ENCODE peak calls at places on chromosomes 7 and 10, in six cellular contexts. U is spleen, Z is GM23248, X is left ventricle myocardium inferior, V is cardiac muscle cell, L is dorsolateral prefrontal cortex. K is an unnamed sample.

GRCh38 chr10:116669832-116670644 is 49.3 kb downstream of the PNLIPRP2 start:
- DNase-seq in V (peak; percentile 17), Z (peak; percentile 30), L (no peak), X (no peak), U (no peak), K (no peak)

GRCh38 chr10:31728698-31729224 is 199.9 kb downstream of the ARHGAP12 start:
- DNase-seq in V (no peak), X (no peak), L (no peak), U (no peak), Z (no peak), K (no peak)

GRCh38 chr7:81816312-81816711 is 46.5 kb upstream of the HGF start:
- DNase-seq in V (no peak), L (no peak), X (no peak), U (no peak), Z (no peak), K (no peak)

GRCh38 chr10:71333154-71333887 is 14.3 kb downstream of the SLC29A3 start:
- DNase-seq in V (no peak), U (no peak), Z (no peak), X (no peak), L (no peak), K (no peak)

GRCh38 chr7:87218941-87219544 is 489 bp downstream of the TMEM243 start:
- DNase-seq in L (peak; percentile 50), X (peak; percentile 55), Z (peak; percentile 78), V (peak; percentile 72), U (peak; percentile 89), K (peak; percentile 45)

GRCh38 chr10:70378122-70378521 is 4.3 kb downstream of the LRRC20 start:
- DNase-seq in V (peak; percentile 69), L (no peak), Z (peak; percentile 86), U (no peak), X (no peak), K (no peak)

GRCh38 chr10:118840071-118840775 is 85.5 kb upstream of the CACUL1 start:
- DNase-seq in X (no peak), V (peak; percentile 16), U (no peak), Z (no peak), L (no peak), K (no peak)

GRCh38 chr10:106401161-106401560 is 763.3 kb downstream of the SORCS1 start:
- DNase-seq in Z (peak; percentile 29), L (no peak), X (no peak), U (no peak), V (peak; percentile 38), K (no peak)

GRCh38 chr10:113753020-113753692 is 1.7 kb downstream of the PLEKHS1 start:
- DNase-seq in V (no peak), X (no peak), Z (no peak), U (no peak), L (no peak), K (no peak)

GRCh38 chr10:22658745-22659410 is 55.5 kb downstream of the PIP4K2A start:
- DNase-seq in L (no peak), U (no peak), Z (peak; percentile 50), X (no peak), V (no peak), K (no peak)

GRCh38 chr10:97659589-97659988 is 19.1 kb downstream of the PI4K2A start:
- DNase-seq in U (no peak), V (peak; percentile 81), Z (peak; percentile 58), X (no peak), L (no peak), K (no peak)

GRCh38 chr10:14405076-14406065 is 74.6 kb upstream of the FRMD4A start:
- DNase-seq in U (no peak), V (peak; percentile 92), Z (peak; percentile 45), L (no peak), X (no peak), K (no peak)

GRCh38 chr7:98360221-98361124 is 40.4 kb downstream of the BAIAP2L1 start:
- DNase-seq in X (no peak), U (peak; percentile 51), Z (no peak), L (no peak), V (no peak), K (no peak)

GRCh38 chr7:109259151-109259550 is 689.5 kb downstream of the DNAJB9 start:
- DNase-seq in X (no peak), U (no peak), L (no peak), V (no peak), Z (no peak), K (no peak)

GRCh38 chr10:27413831-27414348 is 90.2 kb upstream of the RAB18 start:
- DNase-seq in V (no peak), L (no peak), U (no peak), Z (no peak), X (no peak), K (no peak)

GRCh38 chr10:102837230-102837721 is at the start of gene CYP17A1:
- DNase-seq in X (no peak), L (no peak), Z (no peak), V (peak; percentile 65), U (no peak), K (no peak)

GRCh38 chr7:148318092-148318756 is 272.3 kb upstream of the C7orf33 start:
- DNase-seq in X (no peak), V (no peak), U (no peak), Z (no peak), L (no peak), K (no peak)

GRCh38 chr7:44313621-44314031 is 11.8 kb downstream of the CAMK2B start:
- DNase-seq in X (peak; percentile 62), V (no peak), Z (no peak), U (no peak), L (no peak), K (no peak)

GRCh38 chr7:41706228-41706930 is 3.5 kb upstream of the INHBA start:
- DNase-seq in V (no peak), X (no peak), U (no peak), L (no peak), Z (no peak), K (no peak)

GRCh38 chr7:494906-495305 is 24.7 kb downstream of the PDGFA start:
- DNase-seq in L (no peak), X (no peak), Z (no peak), U (peak; percentile 53), V (no peak), K (no peak)

GRCh38 chr7:46694058-46694457 is 773.0 kb upstream of the IGFBP3 start:
- DNase-seq in V (no peak), X (no peak), L (no peak), Z (no peak), U (no peak), K (no peak)

GRCh38 chr7:124032369-124033092 is at the start of gene TMEM229A:
- DNase-seq in Z (peak; percentile 56), X (peak; percentile 15), U (peak; percentile 73), V (peak; percentile 63), L (peak; percentile 62), K (no peak)

GRCh38 chr7:124031919-124032318 is 948 bp downstream of the TMEM229A start:
- DNase-seq in L (peak; percentile 47), X (no peak), Z (no peak), V (no peak), U (no peak), K (no peak)

GRCh38 chr7:124030964-124031363 is 1.9 kb downstream of the TMEM229A start:
- DNase-seq in L (no peak), Z (no peak), U (no peak), V (no peak), X (no peak), K (no peak)

GRCh38 chr7:124029789-124030188 is 3.1 kb downstream of the TMEM229A start:
- DNase-seq in Z (no peak), V (no peak), X (no peak), L (no peak), U (no peak), K (no peak)

GRCh38 chr7:124031406-124031805 is 1.5 kb downstream of the TMEM229A start:
- DNase-seq in L (no peak), V (no peak), X (no peak), Z (no peak), U (no peak), K (no peak)
- H3K27me3 ChIP-seq in L (no peaks in the 10 kb centered on the region), V (peaks cover 69% of the 10 kb centered on the region), X (peaks cover 69% of the 10 kb centered on the region), Z (peaks cover 33% of the 10 kb centered on the region), U (peaks cover 32% of the 10 kb centered on the region), K (peaks cover 6% of the 10 kb centered on the region)

GRCh38 chr10:63492788-63493403 is 27.1 kb upstream of the JMJD1C start:
- DNase-seq in Z (no peak), L (no peak), X (no peak), V (no peak), U (no peak), K (no peak)

GRCh38 chr10:63496561-63496960 is 24.6 kb upstream of the REEP3 start:
- DNase-seq in L (no peak), Z (no peak), X (no peak), V (no peak), U (no peak), K (no peak)

GRCh38 chr10:63497321-63497720 is 23.9 kb upstream of the REEP3 start:
- DNase-seq in Z (no peak), L (no peak), V (no peak), U (no peak), X (no peak), K (no peak)

GRCh38 chr10:63491558-63492316 is 26.0 kb upstream of the JMJD1C start:
- DNase-seq in Z (peak; percentile 88), L (no peak), U (no peak), X (no peak), V (peak; percentile 97), K (no peak)

GRCh38 chr10:63494951-63495350 is 26.2 kb upstream of the REEP3 start:
- DNase-seq in Z (no peak), V (no peak), L (no peak), X (no peak), U (no peak), K (no peak)
- H3K27ac ChIP-seq in Z (no peak overlapping the region), V (no peak overlapping the region), L (no peak overlapping the region), X (no peak overlapping the region), U (no peak overlapping the region), K (no peak overlapping the region)

DNA sequence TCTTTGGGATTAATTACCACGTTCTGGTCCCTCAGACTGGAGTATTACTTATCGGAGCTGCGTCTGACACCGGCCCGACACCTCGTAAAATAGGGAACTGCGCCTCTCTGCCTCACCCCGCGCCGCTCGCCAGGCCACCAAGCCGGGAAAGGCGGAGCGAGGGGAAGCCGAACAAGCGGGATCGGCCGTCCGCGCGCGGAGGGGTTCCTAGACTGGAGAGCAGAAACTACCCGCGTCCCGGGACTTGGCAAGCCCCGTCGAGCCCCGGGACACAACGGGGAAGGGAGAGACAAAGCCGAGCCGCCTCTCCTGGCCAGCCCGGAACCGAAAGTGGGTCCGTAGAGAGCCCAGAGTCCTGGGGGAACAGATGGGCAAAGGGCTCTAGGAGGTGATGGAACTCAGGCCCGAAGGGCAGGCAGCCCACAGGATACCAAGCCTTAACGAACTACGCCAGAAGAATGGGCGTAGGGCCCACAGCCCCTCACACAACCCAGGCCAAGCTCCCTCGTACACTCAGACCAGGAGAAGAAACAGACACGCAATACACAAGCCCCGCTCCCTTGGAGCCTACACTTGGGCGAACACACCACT is 6.5 kb downstream of the LBX1 start:
- DNase-seq in X (no peak), Z (peak; percentile 56), U (no peak), L (no peak), V (no peak), K (no peak)
- H3K4me3 ChIP-seq in X (peak overlapping the region; percentile 63), Z (peak overlapping the region; percentile 58), U (peak overlapping the region; percentile 32), L (peak overlapping the region; percentile 1), V (no peak overlapping the region), K (peak overlapping the region; percentile 38)

DNA sequence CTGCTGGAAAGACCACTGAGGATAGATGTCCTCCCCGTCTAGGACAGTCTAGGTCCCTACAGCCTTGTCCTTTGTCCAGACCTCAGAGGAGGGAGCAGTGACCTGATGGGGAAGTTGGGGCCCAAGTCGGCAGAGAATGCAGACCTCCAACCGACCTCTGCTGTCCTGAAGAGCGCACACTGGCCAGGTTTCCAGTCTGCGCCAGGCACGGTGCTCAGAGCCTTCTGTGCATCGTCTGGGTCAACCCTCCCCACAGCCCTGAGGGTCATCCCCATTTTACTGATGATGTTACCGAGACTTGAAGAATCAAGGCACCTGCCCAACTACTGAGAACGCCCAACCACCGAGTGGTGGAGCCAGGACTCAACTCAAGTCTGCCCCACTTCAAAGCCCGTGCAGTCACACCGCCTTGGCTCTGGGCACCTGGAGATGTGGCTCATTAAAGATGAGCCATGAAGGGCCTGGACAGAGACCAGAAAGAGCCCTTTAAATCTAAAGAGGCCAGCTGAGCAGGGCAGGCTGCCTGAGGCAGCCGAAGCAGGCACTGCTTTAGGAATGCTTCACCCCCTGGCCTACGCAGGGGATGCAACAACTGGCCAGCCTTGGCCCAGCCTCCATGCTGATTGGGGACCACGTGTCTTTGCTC is 4.4 kb downstream of the ITPRIP start:
- DNase-seq in U (peak; percentile 63), V (no peak), Z (no peak), X (no peak), L (no peak), K (no peak)
- H3K27me3 ChIP-seq in U (no peaks in the 10 kb centered on the region), V (no peaks in the 10 kb centered on the region), Z (no peaks in the 10 kb centered on the region), X (no peaks in the 10 kb centered on the region), L (no peaks in the 10 kb centered on the region), K (no peaks in the 10 kb centered on the region)

K was measured in CD4-positive, alpha-beta memory T cell.